ENCODE peak calls at places on chromosomes 4 and X, in five cellular contexts. F is right lobe of liver; A is CD8-positive, alpha-beta T cell; D is gastrocnemius medialis; Z is OCI-LY7. P is an unnamed sample. For H3K9me3, the result is how much of the 10 kb centered on the place peaks cover.

GRCh38 chr4:71616168-71616811 is 167.6 kb downstream of the GC start:
- DNase-seq in A (no peak), Z (no peak), F (no peak), D (no peak), P (no peak)

GRCh38 chrX:63561425-63561824 is 210.3 kb upstream of the SPIN4 start:
- DNase-seq in Z (no peak), A (no peak), D (no peak), F (no peak), P (no peak)

GRCh38 chr4:5758741-5759140 is 47.7 kb downstream of the EVC start:
- DNase-seq in A (no peak), F (no peak), Z (no peak), D (no peak), P (no peak)

GRCh38 chr4:153138736-153139135 is 65.5 kb upstream of the TRIM2 start:
- DNase-seq in Z (no peak), A (no peak), F (peak), D (no peak), P (no peak)

GRCh38 chrX:38798956-38799355 is 2.3 kb upstream of the MID1IP1 start:
- DNase-seq in D (no peak), F (no peak), A (no peak), Z (no peak), P (no peak)

GRCh38 chr4:142719854-142720541 is 126.1 kb downstream of the INPP4B start:
- DNase-seq in F (no peak), D (no peak), A (no peak), Z (peak), P (no peak)

GRCh38 chr4:4507923-4508322 is 33.9 kb downstream of the STX18 start:
- DNase-seq in F (no peak), Z (peak), D (no peak), A (no peak), P (no peak)

GRCh38 chr4:61201562-61202099 is 1.5 kb downstream of the ADGRL3 start:
- DNase-seq in Z (no peak), D (no peak), A (no peak), F (no peak), P (peak)

GRCh38 chrX:106894392-106894909 is 8.7 kb downstream of the RIPPLY1 start:
- DNase-seq in Z (peak), F (peak), A (no peak), D (peak), P (peak)

GRCh38 chrX:98299785-98300184 is 1416.1 kb downstream of the RPA4 start:
- DNase-seq in A (no peak), Z (no peak), F (no peak), D (no peak), P (no peak)

GRCh38 chr4:31657859-31658258 is 937.7 kb downstream of the PCDH7 start:
- DNase-seq in D (no peak), A (no peak), Z (no peak), F (no peak), P (no peak)

GRCh38 chrX:68363984-68364383 is 69.3 kb downstream of the OPHN1 start:
- DNase-seq in A (no peak), F (no peak), D (no peak), Z (no peak), P (no peak)

GRCh38 chr4:89757154-89757723 is 79.7 kb downstream of the SNCA start:
- DNase-seq in A (no peak), D (no peak), Z (no peak), F (no peak), P (peak)

GRCh38 chr4:85474356-85474755 is 594 bp upstream of the ARHGAP24 start:
- DNase-seq in A (no peak), F (no peak), D (no peak), Z (no peak), P (no peak)

GRCh38 chr4:85475631-85476233 is 782 bp downstream of the ARHGAP24 start:
- DNase-seq in F (no peak), D (no peak), Z (no peak), A (no peak), P (no peak)

GRCh38 chr4:85478576-85478975 is 3.6 kb downstream of the ARHGAP24 start:
- DNase-seq in A (no peak), F (no peak), Z (no peak), D (no peak), P (no peak)

GRCh38 chr4:85474818-85475630 is at the start of gene ARHGAP24:
- DNase-seq in F (peak), D (peak), A (no peak), Z (peak), P (no peak)

GRCh38 chr4:85477538-85477937 is 2.6 kb downstream of the ARHGAP24 start:
- DNase-seq in F (no peak), Z (no peak), A (no peak), D (no peak), P (no peak)
- H3K27ac ChIP-seq in F (no peak), Z (no peak), A (no peak), D (no peak), P (no peak)

DNA sequence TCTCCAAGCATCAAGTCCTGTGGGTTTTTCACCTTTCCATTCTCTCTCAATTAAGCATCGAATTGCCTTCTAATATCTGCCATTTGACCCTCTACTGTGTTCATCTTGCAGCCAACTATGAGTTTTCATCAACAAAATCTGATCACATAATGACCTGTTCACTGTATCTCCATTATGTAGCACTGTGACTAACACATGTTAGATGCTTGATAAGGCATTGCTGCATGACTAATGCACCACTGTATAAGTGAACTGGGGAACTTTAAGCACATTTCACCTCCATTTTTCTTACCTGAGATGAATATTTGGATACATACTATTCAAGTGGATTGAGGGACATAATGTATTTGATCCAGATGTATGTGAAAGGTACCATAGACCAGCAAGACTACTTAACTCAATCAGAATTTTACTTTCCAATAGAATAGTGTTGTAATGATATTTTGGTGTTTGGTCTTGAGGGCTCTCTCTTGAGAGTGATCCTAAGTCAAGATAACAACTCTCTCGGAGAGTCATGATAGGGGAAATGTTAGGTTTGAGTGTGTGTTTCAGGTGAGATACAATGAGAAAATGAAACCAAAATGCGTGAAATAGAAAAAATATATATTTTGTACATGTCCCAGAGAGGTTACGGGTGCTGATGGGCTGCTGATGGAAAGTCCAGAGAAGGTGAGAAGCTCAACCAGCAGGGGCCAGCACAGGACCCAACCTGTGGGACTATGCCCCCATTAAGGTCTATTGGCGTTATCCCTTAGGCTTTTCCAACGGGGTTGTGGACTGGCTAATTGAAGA is 60.2 kb upstream of the HS3ST1 start:
- DNase-seq in Z (no peak), D (no peak), A (no peak), F (no peak), P (peak)
- TF ChIP-seq CTCF in Z (no peak), D (no peak), A (no peak), F (no peak), P (peak)

GRCh38 chr4:138573246-138573645 is 331.1 kb upstream of the SLC7A11 start:
- DNase-seq in A (no peak), F (no peak), D (no peak), Z (no peak), P (no peak)

GRCh38 chr4:138572007-138572406 is 329.9 kb upstream of the SLC7A11 start:
- DNase-seq in F (no peak), Z (no peak), D (no peak), A (no peak), P (no peak)

GRCh38 chr4:138579146-138579545 is 337.0 kb upstream of the SLC7A11 start:
- DNase-seq in F (no peak), Z (no peak), D (no peak), A (no peak), P (no peak)

GRCh38 chr4:138576684-138577083 is 334.5 kb upstream of the SLC7A11 start:
- DNase-seq in A (no peak), Z (peak), F (no peak), D (no peak), P (no peak)

GRCh38 chr4:138577145-138577544 is 335.0 kb upstream of the SLC7A11 start:
- DNase-seq in F (no peak), D (no peak), A (no peak), Z (no peak), P (no peak)
- H3K9me3 ChIP-seq in F (under half), D (under half), A (under half), Z (under half), P (under half)

DNA sequence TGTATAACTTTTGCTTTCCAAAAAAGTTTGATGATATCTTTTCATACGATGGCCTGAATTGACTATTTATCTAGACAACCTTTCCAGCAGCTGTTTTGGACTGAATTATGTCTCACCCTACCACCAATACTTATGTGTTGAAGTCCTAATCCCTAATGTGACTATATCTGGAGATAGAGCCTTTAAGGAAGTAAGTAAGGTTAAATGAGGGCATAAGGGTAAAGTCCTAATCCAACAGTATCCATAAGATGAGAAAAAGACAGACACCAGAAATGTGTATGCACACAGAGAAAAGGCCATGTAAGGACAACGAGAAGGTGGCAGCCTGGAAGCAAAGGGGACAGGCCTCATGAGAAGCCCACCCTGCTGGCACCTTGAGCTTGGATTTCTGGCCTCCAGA is 86.6 kb upstream of the PPARGC1A start:
- DNase-seq in D (no peak), Z (no peak), A (no peak), F (no peak), P (no peak)
- H3K27ac ChIP-seq in D (no peak), Z (no peak), A (no peak), F (no peak), P (no peak)